ENCODE peak calls at places on chromosome 14, in seven cellular contexts. N, P, X, Y, R, A and G are unnamed samples.

GRCh38 chr14:64510825-64511679 is 6.5 kb downstream of the ZBTB1 start:
- DNase-seq in R (peak), X (peak), N (no peak), P (peak), A (no peak), Y (peak), G (no peak)

GRCh38 chr14:20332946-20333782 is at the start of gene CCNB1IP1:
- DNase-seq in A (peak), X (peak), P (peak), Y (peak), N (peak), R (peak), G (peak)

GRCh38 chr14:105397350-105397931 is 897 bp upstream of the TEX22 start:
- DNase-seq in N (no peak), P (no peak), X (no peak), R (no peak), Y (peak), A (no peak), G (peak)

GRCh38 chr14:104085032-104085888 is at the start of gene ASPG:
- DNase-seq in Y (no peak), R (no peak), N (no peak), P (no peak), A (no peak), X (no peak), G (peak)

GRCh38 chr14:67566908-67567307 is 33.2 kb downstream of the PIGH start:
- DNase-seq in Y (no peak), N (peak), A (no peak), X (no peak), R (no peak), P (no peak), G (peak)

GRCh38 chr14:53634793-53635192 is 321.8 kb downstream of the BMP4 start:
- DNase-seq in R (no peak), A (no peak), P (no peak), X (no peak), Y (no peak), N (no peak), G (no peak)

GRCh38 chr14:47044841-47045240 is 393.3 kb upstream of the RPL10L start:
- DNase-seq in Y (no peak), A (no peak), R (peak), X (no peak), P (no peak), N (no peak), G (no peak)

GRCh38 chr14:79656496-79656895 is 554.8 kb downstream of the DIO2 start:
- DNase-seq in N (no peak), Y (no peak), R (no peak), A (no peak), P (no peak), X (no peak), G (no peak)

GRCh38 chr14:88029500-88029899 is 24.6 kb downstream of the GPR65 start:
- DNase-seq in R (no peak), A (no peak), Y (no peak), X (no peak), N (no peak), P (no peak), G (no peak)

GRCh38 chr14:53850714-53851296 is 105.8 kb downstream of the BMP4 start:
- DNase-seq in R (peak), X (no peak), N (no peak), Y (no peak), A (no peak), P (peak), G (no peak)

GRCh38 chr14:46377305-46377704 is 274.3 kb downstream of the RPL10L start:
- DNase-seq in R (no peak), Y (no peak), X (no peak), P (no peak), N (no peak), A (no peak), G (no peak)

GRCh38 chr14:89507926-89508460 is 91.0 kb upstream of the FOXN3 start:
- DNase-seq in X (no peak), P (peak), R (peak), A (no peak), N (no peak), Y (no peak), G (no peak)

GRCh38 chr14:85221832-85222231 is 308.1 kb upstream of the FLRT2 start:
- DNase-seq in X (no peak), R (no peak), A (no peak), N (no peak), P (no peak), Y (no peak), G (no peak)

GRCh38 chr14:77031680-77032482 is 3.4 kb upstream of the IRF2BPL start:
- DNase-seq in A (no peak), Y (peak), P (peak), N (no peak), X (peak), R (peak), G (peak)

GRCh38 chr14:29282169-29282568 is 515.6 kb downstream of the FOXG1 start:
- DNase-seq in R (peak), Y (no peak), X (no peak), A (no peak), P (peak), N (no peak), G (no peak)

GRCh38 chr14:55446833-55447232 is 6.4 kb upstream of the TBPL2 start:
- DNase-seq in P (peak), N (peak), A (no peak), R (peak), Y (no peak), X (no peak), G (no peak)
- H3K4me3 ChIP-seq in P (no peak), N (no peak), A (no peak), R (no peak), Y (no peak), X (no peak), G (no peak)

GRCh38 chr14:49479432-49479831 is 106.7 kb downstream of the RPS29 start:
- DNase-seq in X (peak), R (peak), P (no peak), A (no peak), Y (no peak), N (no peak), G (no peak)
- H3K4me3 ChIP-seq in X (no peak), R (no peak), P (no peak), A (no peak), Y (no peak), N (no peak), G (no peak)

GRCh38 chr14:94557327-94557726 is 3.9 kb upstream of the SERPINA4 start:
- DNase-seq in P (no peak), X (no peak), R (no peak), Y (no peak), A (no peak), N (no peak), G (no peak)
- H3K4me3 ChIP-seq in P (no peak), X (no peak), R (no peak), Y (no peak), A (no peak), N (no peak), G (no peak)

GRCh38 chr14:61747342-61747741 is 14.9 kb upstream of the SNAPC1 start:
- DNase-seq in A (no peak), P (peak), R (peak), Y (no peak), N (no peak), X (no peak), G (no peak)
- H3K4me3 ChIP-seq in A (no peak), P (peak), R (no peak), Y (no peak), N (no peak), X (no peak), G (no peak)

DNA sequence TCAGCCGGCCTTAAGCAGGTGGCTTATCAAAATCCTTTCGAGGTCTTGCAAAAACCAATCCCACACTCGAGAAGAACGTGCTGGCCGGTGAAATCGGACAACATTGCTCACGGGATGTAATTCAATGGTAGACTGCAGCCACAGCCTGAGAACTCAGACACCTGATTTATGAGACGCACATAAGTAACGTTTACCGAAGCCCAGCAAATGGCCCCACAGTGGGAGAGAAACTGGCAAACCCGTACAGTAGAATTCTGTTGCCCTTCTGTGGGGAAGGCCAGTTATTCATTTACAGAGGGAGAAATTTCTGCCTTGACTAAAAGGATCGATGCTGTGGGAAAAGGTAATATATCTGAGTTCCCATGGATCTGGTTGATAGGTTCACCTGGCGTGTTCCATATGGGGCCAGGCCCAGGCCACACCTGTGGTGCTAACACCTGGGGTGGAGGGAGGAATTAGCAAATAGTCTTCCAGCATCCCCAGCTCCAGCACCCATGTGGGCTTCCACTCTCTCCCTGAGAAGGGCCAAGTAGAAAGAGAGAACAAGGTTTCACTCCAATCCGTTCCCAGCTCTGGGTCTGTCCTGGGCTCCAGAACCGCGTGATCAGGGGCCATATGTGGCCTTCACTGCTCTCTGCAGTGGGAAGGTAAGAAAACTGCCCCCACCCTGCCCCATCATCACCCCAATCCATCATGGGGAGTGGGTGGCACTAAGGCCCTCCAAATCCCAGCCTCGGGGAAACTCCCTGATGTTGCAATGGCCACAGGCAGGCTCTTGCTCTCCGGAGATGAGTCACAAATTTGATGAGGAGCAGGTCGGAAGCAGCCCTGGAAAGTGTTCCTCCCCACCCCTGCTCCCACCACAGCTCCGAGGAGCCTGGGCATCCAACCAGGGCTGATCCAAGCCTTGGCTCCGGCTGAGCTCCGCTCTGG is 12.7 kb downstream of the BDKRB1 start:
- DNase-seq in Y (peak), P (peak), A (peak), N (peak), X (peak), R (peak), G (peak)
- H3K4me3 ChIP-seq in Y (no peak), P (no peak), A (no peak), N (no peak), X (no peak), R (no peak), G (no peak)

GRCh38 chr14:101559624-101560533 is 1.4 kb upstream of the DIO3 start:
- DNase-seq in N (no peak), X (peak), P (peak), A (no peak), Y (no peak), R (no peak), G (peak)
- H3K4me3 ChIP-seq in N (no peak), X (no peak), P (no peak), A (peak), Y (no peak), R (no peak), G (peak)